ENCODE peak calls at places on chromosomes 7 and 10, in four cellular contexts. Q, B, G and L are unnamed samples.

GRCh38 chr10:71835671-71836593 is 15.1 kb downstream of the PSAP start:
- DNase-seq in B (no peak), G (no peak), Q (peak), L (no peak)

GRCh38 chr7:94067506-94067905 is 63.4 kb upstream of the BET1 start:
- DNase-seq in B (no peak), G (no peak), Q (no peak), L (no peak)

GRCh38 chr10:35642023-35642792 is at the start of gene FZD8:
- DNase-seq in B (peak), G (peak), Q (peak), L (peak)

GRCh38 chr7:158028971-158029370 is 558.7 kb downstream of the PTPRN2 start:
- DNase-seq in Q (peak), G (no peak), B (no peak), L (no peak)

GRCh38 chr7:137539111-137539715 is 195.7 kb upstream of the PTN start:
- DNase-seq in G (no peak), B (no peak), Q (no peak), L (no peak)

GRCh38 chr7:154726368-154726767 is 276.6 kb downstream of the PAXIP1 start:
- DNase-seq in B (no peak), G (no peak), Q (no peak), L (no peak)

GRCh38 chr10:116000151-116000550 is 272.9 kb downstream of the GFRA1 start:
- DNase-seq in Q (no peak), G (no peak), B (no peak), L (no peak)

GRCh38 chr7:147593271-147594057 is 997.1 kb upstream of the C7orf33 start:
- DNase-seq in B (no peak), Q (no peak), G (no peak), L (no peak)

GRCh38 chr7:87596136-87596535 is 4.5 kb downstream of the ABCB1 start:
- DNase-seq in Q (no peak), G (no peak), B (no peak), L (no peak)

GRCh38 chr7:100571829-100572116 is 1.9 kb downstream of the SAP25 start:
- DNase-seq in G (no peak), B (no peak), Q (no peak), L (no peak)

GRCh38 chr7:124752310-124752709 is 13.3 kb downstream of the GPR37 start:
- DNase-seq in Q (no peak), G (no peak), B (no peak), L (no peak)

GRCh38 chr10:63392224-63392623 is 73.6 kb downstream of the JMJD1C start:
- DNase-seq in B (no peak), G (no peak), Q (no peak), L (no peak)

GRCh38 chr7:95318501-95318900 is 5.8 kb downstream of the PON1 start:
- DNase-seq in B (no peak), G (no peak), Q (no peak), L (no peak)

GRCh38 chr7:108572487-108572886 is 2.8 kb downstream of the DNAJB9 start:
- DNase-seq in Q (no peak), G (no peak), B (no peak), L (no peak)

GRCh38 chr7:102122026-102122425 is 164.6 kb upstream of the SH2B2 start:
- DNase-seq in B (no peak), G (no peak), Q (no peak), L (no peak)

GRCh38 chr10:79166741-79167140 is 98.0 kb downstream of the ZMIZ1 start:
- DNase-seq in B (no peak), G (no peak), Q (no peak), L (no peak)

GRCh38 chr10:44281089-44281613 is 103.7 kb downstream of the CXCL12 start:
- DNase-seq in B (no peak), G (no peak), Q (no peak), L (no peak)

GRCh38 chr10:12376211-12376610 is 26.9 kb downstream of the CAMK1D start:
- DNase-seq in G (no peak), B (no peak), Q (peak), L (no peak)

GRCh38 chr10:128631801-128632241 is 505.6 kb upstream of the MKI67 start:
- DNase-seq in Q (no peak), G (no peak), B (peak), L (no peak)

GRCh38 chr7:29511851-29512250 is 51.8 kb upstream of the PRR15 start:
- DNase-seq in Q (no peak), B (no peak), G (no peak), L (no peak)

GRCh38 chr7:135771961-135772638 is 23.5 kb upstream of the FAM180A start:
- DNase-seq in B (no peak), G (no peak), Q (no peak), L (no peak)

GRCh38 chr10:3720228-3721019 is 64.6 kb downstream of the KLF6 start:
- DNase-seq in B (no peak), Q (peak), G (no peak), L (no peak)

GRCh38 chr7:25624837-25625236 is 396.6 kb upstream of the NPVF start:
- DNase-seq in G (no peak), Q (no peak), B (no peak), L (no peak)

GRCh38 chr7:49791089-49791741 is 17.8 kb downstream of the VWC2 start:
- DNase-seq in B (no peak), G (no peak), Q (no peak), L (no peak)

GRCh38 chr10:117217196-117217761 is 20.0 kb downstream of the KCNK18 start:
- DNase-seq in B (no peak), G (no peak), Q (no peak), L (peak)

GRCh38 chr7:144468990-144469732 is 65.7 kb upstream of the NOBOX start:
- DNase-seq in G (no peak), B (no peak), Q (no peak), L (no peak)

GRCh38 chr10:6219494-6219836 is 16.7 kb downstream of the PFKFB3 start:
- DNase-seq in B (no peak), Q (no peak), G (no peak), L (no peak)

GRCh38 chr7:134552105-134552504 is 3.2 kb downstream of the AKR1B15 start:
- DNase-seq in Q (peak), B (peak), G (no peak), L (no peak)

GRCh38 chr10:78849115-78849514 is 219.7 kb upstream of the ZMIZ1 start:
- DNase-seq in Q (no peak), G (no peak), B (no peak), L (no peak)

GRCh38 chr7:93015193-93016084 is 102.3 kb downstream of the SAMD9 start:
- DNase-seq in G (no peak), B (no peak), Q (no peak), L (no peak)

GRCh38 chr10:58385784-58386112 is 538 bp downstream of the TFAM start:
- DNase-seq in G (no peak), B (peak), Q (peak), L (no peak)

GRCh38 chr10:93248583-93249227 is 175.0 kb downstream of the CYP26A1 start:
- DNase-seq in G (no peak), B (peak), Q (no peak), L (no peak)

GRCh38 chr7:125695631-125696030 is 766.0 kb upstream of the POT1 start:
- DNase-seq in B (no peak), Q (no peak), G (no peak), L (no peak)

GRCh38 chr10:89163265-89163995 is 43.7 kb downstream of the CH25H start:
- DNase-seq in Q (peak), B (no peak), G (no peak), L (peak)

GRCh38 chr7:33981686-33982424 is 76.5 kb downstream of the BMPER start:
- DNase-seq in B (no peak), Q (no peak), G (no peak), L (no peak)

GRCh38 chr10:3729397-3729796 is 55.6 kb downstream of the KLF6 start:
- DNase-seq in B (no peak), G (no peak), Q (no peak), L (no peak)

GRCh38 chr10:18429335-18429734 is 222.1 kb downstream of the NSUN6 start:
- DNase-seq in G (no peak), B (no peak), Q (no peak), L (no peak)

GRCh38 chr10:97422921-97423420 is 3.0 kb upstream of the PGAM1 start:
- DNase-seq in G (no peak), B (no peak), Q (no peak), L (no peak)

GRCh38 chr10:112804036-112804435 is 146.0 kb upstream of the TCF7L2 start:
- DNase-seq in G (no peak), Q (no peak), B (no peak), L (no peak)

GRCh38 chr7:116630932-116631449 is 41.0 kb upstream of the MET start:
- DNase-seq in Q (peak), B (no peak), G (no peak), L (no peak)

DNA sequence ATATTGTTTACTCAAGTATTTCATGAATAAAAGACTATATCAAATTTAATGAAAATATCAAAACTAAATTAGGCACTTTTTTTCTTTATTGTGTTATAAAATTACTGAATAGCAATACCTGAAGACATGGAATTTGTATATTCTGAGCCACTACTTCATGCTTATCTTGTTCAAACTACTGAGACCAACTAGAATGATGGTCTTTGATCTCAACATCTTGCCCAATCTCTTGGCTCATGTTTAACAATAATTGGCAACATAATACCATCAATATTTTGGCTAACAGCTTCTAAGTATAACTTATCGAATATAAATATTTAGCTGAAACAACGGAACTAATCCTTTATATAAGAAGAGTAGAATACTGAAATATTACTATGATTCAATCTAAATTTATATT is 56.5 kb upstream of the AGMO start:
- DNase-seq in G (no peak), Q (no peak), B (no peak), L (no peak)
- TF ChIP-seq CTCF in G (no peak), Q (no peak), B (no peak), L (no peak)

DNA sequence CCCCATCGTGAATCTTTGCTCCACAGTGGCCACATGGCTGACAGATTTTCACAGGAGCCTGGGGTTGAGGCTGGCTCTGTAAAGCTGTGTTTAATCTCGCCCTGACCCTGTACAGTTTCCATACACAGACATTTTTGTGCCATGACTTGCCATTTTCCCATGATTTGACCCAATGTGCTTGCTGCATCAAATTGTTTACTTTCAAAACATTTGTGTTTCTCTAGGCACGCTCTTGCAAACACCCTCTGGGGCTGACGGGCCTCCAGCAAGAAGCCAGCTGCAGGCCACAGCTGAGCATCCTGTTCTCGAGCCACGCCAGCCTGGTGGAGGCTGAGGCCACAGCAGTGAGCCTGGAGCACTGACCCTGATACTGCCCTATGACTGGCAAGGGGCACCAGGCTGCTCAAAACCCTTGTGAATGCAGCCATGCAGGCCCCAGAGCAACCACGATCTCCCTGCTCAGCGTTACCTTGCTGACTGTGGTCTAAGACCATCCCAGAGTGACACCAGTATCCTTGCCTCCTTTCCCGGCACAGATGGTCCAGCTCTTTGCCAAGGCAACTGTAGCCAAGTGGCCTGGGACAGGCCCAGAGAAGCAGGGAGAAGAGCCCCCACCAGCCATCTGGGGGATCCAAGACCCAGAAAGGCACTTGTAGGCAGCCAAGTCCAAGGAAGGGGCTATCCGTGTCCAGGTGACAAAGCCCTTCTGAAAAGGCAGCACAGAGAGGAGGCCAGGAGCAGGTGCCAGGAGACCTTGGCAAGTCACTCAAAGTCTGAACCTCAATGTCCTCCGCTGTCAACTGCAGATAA is 78.6 kb downstream of the OAT start:
- DNase-seq in G (no peak), Q (peak), B (no peak), L (no peak)
- TF ChIP-seq CTCF in G (no peak), Q (no peak), B (no peak), L (no peak)

GRCh38 chr7:28269700-28270361 is 89.2 kb upstream of the JAZF1 start:
- DNase-seq in B (no peak), G (no peak), Q (no peak), L (no peak)

GRCh38 chr7:28277364-28277763 is 96.8 kb upstream of the JAZF1 start:
- DNase-seq in B (no peak), G (no peak), Q (no peak), L (no peak)

GRCh38 chr7:28276303-28276702 is 95.7 kb upstream of the JAZF1 start:
- DNase-seq in Q (no peak), G (no peak), B (no peak), L (no peak)

GRCh38 chr7:28270536-28270935 is 89.9 kb upstream of the JAZF1 start:
- DNase-seq in G (no peak), B (no peak), Q (no peak), L (no peak)

GRCh38 chr7:28272461-28272877 is 91.9 kb upstream of the JAZF1 start:
- DNase-seq in Q (peak), G (no peak), B (no peak), L (peak)
- TF ChIP-seq CTCF in Q (peak), G (peak), B (peak), L (peak)

DNA sequence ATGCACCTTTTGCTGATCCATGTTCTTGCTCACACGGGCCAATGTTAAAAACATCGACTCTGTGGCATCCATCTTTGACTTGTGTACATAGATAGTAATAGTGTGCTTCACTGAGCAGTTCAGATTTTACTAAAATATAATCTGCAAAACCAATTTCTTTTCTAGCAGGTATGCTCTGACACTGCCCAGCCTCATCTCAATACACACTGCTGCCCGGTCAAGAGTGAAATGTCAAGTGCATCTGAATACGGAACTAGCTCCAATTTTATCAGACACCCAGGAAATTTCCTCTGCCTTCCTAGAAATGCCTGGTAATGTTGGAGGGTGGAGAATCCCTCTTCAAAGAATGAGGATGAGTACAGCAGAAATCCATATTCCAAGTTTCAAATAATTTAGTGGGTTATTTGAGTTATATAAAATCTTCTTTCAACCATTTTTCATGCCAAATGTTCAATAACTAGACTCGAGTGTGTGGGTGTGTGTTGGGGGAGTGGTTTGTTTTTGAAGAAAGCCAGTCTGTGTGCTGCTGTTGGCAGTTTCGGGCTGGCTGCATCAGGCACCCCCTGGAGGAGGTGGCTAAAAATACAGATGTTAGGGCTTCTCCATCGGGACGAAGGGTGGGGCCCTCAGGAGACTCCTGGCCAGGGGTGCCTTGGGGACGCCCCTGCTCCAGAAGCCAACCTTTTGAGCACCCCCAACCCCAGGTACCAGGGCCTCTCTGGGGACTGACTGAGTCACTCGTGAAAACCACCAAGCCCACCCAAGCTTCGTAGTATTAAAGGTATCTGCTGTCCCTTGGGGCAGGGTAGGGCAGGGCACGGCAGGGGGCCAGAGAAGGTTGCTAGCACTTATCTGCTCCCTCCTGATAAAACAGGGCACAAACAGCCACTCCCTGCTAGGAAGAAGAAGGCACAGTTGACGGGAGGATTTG is 15.4 kb downstream of the CTBP2 start:
- DNase-seq in G (no peak), B (peak), Q (peak), L (no peak)
- TF ChIP-seq CTCF in G (peak), B (peak), Q (peak), L (no peak)

GRCh38 chr7:47792521-47793121 is 155.6 kb downstream of the PKD1L1 start:
- DNase-seq in Q (no peak), B (no peak), G (no peak), L (no peak)
- TF ChIP-seq CTCF in Q (peak), B (peak), G (peak), L (no peak)

DNA sequence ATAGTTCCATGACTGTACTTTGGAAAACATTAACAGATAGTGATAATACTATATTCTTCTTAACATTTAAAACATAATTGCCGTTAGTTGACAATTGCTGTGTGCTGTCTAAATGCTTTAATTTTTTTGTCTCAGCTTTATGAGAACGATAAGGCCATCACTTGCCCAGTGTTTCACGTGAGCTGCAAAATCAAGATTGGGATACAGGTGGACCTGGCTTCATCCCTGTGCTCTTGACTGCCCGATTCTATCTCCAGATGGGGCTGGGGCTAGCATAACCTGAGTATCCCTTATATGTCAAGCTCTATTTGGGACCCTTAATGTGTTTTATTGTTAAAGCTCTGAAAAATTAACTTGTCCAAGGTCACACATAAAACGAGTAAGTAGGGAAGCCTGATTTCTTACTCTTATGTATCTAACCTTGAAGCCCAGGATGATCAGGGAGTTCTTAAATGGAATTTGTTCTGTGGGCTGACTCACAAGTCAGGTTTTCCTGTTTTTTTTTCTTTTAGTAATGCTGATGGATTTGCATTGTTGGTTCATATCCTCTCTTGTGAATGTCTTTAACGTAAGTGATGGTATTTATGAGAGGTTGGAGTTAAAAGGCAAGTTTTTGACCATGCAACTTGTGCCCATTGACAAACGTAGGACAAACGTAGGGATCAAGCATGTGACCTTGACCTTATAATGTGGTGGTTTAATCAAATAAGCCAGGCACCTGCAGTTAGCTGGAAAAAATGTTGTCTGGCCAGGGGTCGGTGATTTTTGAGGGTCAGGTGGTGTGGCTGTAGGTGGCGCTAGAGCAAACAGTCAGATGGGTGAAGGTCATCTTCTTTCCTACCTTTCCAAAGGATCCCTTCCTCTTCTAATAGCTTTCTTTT is 3.6 kb downstream of the PRKAR2B start:
- DNase-seq in Q (no peak), B (peak), G (no peak), L (no peak)
- TF ChIP-seq CTCF in Q (no peak), B (peak), G (peak), L (no peak)

GRCh38 chr10:114304566-114305421 is 65.7 kb downstream of the VWA2 start:
- DNase-seq in Q (peak), G (peak), B (no peak), L (peak)
- TF ChIP-seq CTCF in Q (peak), G (peak), B (no peak), L (peak)

DNA sequence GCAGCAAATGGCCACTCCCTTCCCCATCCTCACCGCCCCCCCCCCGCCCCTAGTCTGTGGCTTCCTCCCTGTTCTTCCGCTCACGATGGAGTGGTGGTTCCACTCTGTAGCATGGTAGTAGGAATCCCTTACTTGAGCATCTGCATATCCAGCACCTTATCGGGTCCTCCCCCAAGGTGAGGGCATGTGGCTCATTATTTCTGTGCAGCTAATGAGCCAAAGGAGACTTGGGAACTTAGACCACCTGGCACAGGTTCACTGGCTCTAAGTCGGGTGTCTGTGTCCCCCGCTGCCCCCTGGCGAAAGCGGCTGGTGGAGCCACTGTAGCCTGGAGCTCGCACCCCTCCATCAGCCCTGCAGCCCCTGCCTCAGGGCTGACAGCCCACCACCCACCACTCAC is 22.8 kb upstream of the GPR26 start:
- DNase-seq in Q (no peak), B (no peak), G (no peak), L (no peak)
- TF ChIP-seq CTCF in Q (no peak), B (no peak), G (no peak), L (no peak)